ENCODE peak calls at places on chromosome 20, in nine cellular contexts. C is suprapubic skin; W is astrocyte of the cerebellum; O is OCI-LY7; F is fibroblast of villous mesenchyme; I is AG04450; T is iPS DF 6.9; M is NB4; S is CD8-positive, alpha-beta memory T cell. Y is an unnamed sample.

GRCh38 chr20:49887251-49887827 is 28.0 kb downstream of the SPATA2 start:
- DNase-seq in C (no peak), W (no peak), O (no peak), F (no peak), I (no peak), T (no peak), M (no peak), S (no peak), Y (no peak)

GRCh38 chr20:23234311-23235078 is 116.1 kb upstream of the NXT1 start:
- DNase-seq in C (peak), W (no peak), O (no peak), F (peak), I (no peak), T (no peak), M (no peak), S (no peak), Y (peak)

GRCh38 chr20:5065489-5066383 is 54.0 kb downstream of the PCNA start:
- DNase-seq in C (peak), W (peak), O (no peak), F (peak), I (peak), T (no peak), M (peak), S (no peak), Y (peak)

GRCh38 chr20:60516442-60516841 is 558.2 kb downstream of the CDH26 start:
- DNase-seq in C (no peak), W (no peak), O (no peak), F (no peak), I (no peak), T (no peak), M (no peak), S (no peak), Y (no peak)

GRCh38 chr20:32189691-32190607 is 17.6 kb downstream of the PLAGL2 start:
- DNase-seq in C (peak), W (no peak), O (no peak), F (no peak), I (no peak), T (no peak), M (no peak), S (peak), Y (no peak)

GRCh38 chr20:19996970-19997369 is 20.2 kb upstream of the NAA20 start:
- DNase-seq in C (no peak), W (peak), O (no peak), F (no peak), I (no peak), T (no peak), M (no peak), S (no peak), Y (no peak)

GRCh38 chr20:40897177-40897700 is 131.4 kb upstream of the TOP1 start:
- DNase-seq in C (no peak), W (peak), O (no peak), F (peak), I (peak), T (no peak), M (no peak), S (no peak), Y (peak)

GRCh38 chr20:14507711-14508110 is 170.3 kb upstream of the FLRT3 start:
- DNase-seq in C (no peak), W (no peak), O (no peak), F (peak), I (no peak), T (no peak), M (no peak), S (no peak), Y (no peak)

GRCh38 chr20:4602297-4602631 is 119.4 kb upstream of the PRND start:
- DNase-seq in C (no peak), W (no peak), O (no peak), F (peak), I (no peak), T (no peak), M (no peak), S (no peak), Y (no peak)

GRCh38 chr20:5703542-5704215 is 46.5 kb upstream of the SHLD1 start:
- DNase-seq in C (no peak), W (no peak), O (peak), F (no peak), I (no peak), T (no peak), M (no peak), S (no peak), Y (no peak)

GRCh38 chr20:51178153-51178552 is 155.2 kb upstream of the KCNG1 start:
- DNase-seq in C (no peak), W (no peak), O (no peak), F (no peak), I (no peak), T (no peak), M (no peak), S (no peak), Y (no peak)

GRCh38 chr20:35091808-35092523 is 641 bp downstream of the TRPC4AP start:
- DNase-seq in C (no peak), W (no peak), O (peak), F (peak), I (no peak), T (no peak), M (peak), S (no peak), Y (no peak)

GRCh38 chr20:36132802-36133211 is 21.7 kb upstream of the EPB41L1 start:
- DNase-seq in C (no peak), W (no peak), O (peak), F (no peak), I (no peak), T (no peak), M (no peak), S (no peak), Y (no peak)

GRCh38 chr20:44908987-44909871 is 631 bp upstream of the PABPC1L start:
- DNase-seq in C (no peak), W (no peak), O (no peak), F (no peak), I (no peak), T (no peak), M (peak), S (no peak), Y (no peak)

GRCh38 chr20:44909872-44910689 is at the start of gene PABPC1L:
- DNase-seq in C (no peak), W (no peak), O (peak), F (peak), I (no peak), T (peak), M (peak), S (peak), Y (peak)

GRCh38 chr20:44912189-44912588 is 2.3 kb downstream of the PABPC1L start:
- DNase-seq in C (no peak), W (no peak), O (no peak), F (no peak), I (no peak), T (no peak), M (no peak), S (no peak), Y (no peak)

GRCh38 chr20:44910690-44911262 is 916 bp downstream of the PABPC1L start:
- DNase-seq in C (no peak), W (no peak), O (peak), F (no peak), I (no peak), T (no peak), M (peak), S (no peak), Y (no peak)

DNA sequence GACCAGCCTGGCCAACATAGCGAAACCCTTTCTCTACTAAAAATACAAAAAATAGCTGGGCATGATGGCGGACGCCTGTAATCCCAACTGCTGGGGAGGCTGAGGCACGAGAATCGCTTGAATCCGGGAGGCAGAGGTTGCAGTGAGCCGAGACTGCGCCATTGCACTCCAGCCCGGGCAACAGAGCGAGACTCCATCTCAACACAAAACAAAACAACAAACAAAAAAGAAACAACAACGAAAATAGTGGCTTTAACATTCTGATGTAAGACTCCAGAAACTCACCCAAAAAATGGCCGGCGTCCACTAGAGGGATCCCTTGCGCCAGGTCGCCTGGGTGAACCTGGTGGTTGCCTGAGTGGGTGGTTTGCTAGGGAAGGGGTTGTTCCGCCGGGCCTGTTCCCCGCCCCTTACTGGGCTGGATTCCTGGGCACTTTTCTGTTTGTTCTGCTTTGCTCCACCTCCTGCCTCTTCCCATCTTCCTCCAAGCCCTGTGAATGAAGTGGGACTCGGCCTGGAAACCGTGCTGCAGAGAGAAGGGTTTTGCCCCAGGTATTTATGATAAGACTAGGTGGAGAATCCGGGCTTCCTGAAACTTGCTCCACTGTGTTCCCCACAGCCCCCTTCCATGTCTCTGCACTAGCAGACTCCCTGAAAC is 1.5 kb downstream of the PABPC1L start:
- DNase-seq in C (no peak), W (peak), O (peak), F (peak), I (no peak), T (peak), M (peak), S (peak), Y (no peak)
- H3K4me3 ChIP-seq in C (no peak), W (no peak), O (peak), F (peak), I (no peak), T (no peak), M (no peak), S (no peak), Y (no peak)

GRCh38 chr20:63855363-63856110 is 5.8 kb upstream of the ABHD16B start:
- DNase-seq in C (no peak), W (no peak), O (no peak), F (no peak), I (no peak), T (no peak), M (no peak), S (no peak), Y (no peak)
- H3K4me3 ChIP-seq in C (peak), W (peak), O (no peak), F (no peak), I (no peak), T (no peak), M (no peak), S (no peak), Y (peak)

GRCh38 chr20:53227523-53227922 is 255.4 kb downstream of the TSHZ2 start:
- DNase-seq in C (no peak), W (no peak), O (no peak), F (peak), I (no peak), T (no peak), M (no peak), S (no peak), Y (no peak)

GRCh38 chr20:53220482-53221307 is 248.5 kb downstream of the TSHZ2 start:
- DNase-seq in C (no peak), W (no peak), O (no peak), F (no peak), I (no peak), T (no peak), M (no peak), S (no peak), Y (no peak)

GRCh38 chr20:53226788-53227187 is 254.6 kb downstream of the TSHZ2 start:
- DNase-seq in C (no peak), W (no peak), O (peak), F (no peak), I (no peak), T (no peak), M (no peak), S (no peak), Y (no peak)

GRCh38 chr20:53224851-53225250 is 252.7 kb downstream of the TSHZ2 start:
- DNase-seq in C (no peak), W (no peak), O (no peak), F (peak), I (no peak), T (no peak), M (no peak), S (no peak), Y (peak)

DNA sequence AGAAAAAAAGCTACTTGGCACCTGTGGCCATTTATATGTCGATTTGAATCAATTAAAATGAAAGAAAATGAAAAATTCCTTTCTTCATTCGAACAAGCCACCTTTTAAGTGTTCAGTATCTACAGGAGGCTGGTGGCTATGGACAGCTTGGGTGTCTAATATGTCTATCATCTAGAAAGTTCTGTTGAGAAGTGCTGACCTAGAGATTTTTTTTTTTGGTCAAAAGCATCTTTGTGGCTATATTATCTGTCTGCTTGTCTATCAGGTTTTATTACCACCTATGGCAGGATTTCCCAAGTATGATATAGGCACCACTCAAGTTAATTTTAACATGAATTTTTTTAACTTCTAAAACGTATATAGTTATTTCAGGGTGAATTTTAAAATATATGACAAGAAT is 250.8 kb downstream of the TSHZ2 start:
- DNase-seq in C (no peak), W (no peak), O (no peak), F (no peak), I (no peak), T (no peak), M (no peak), S (no peak), Y (no peak)
- H3K4me3 ChIP-seq in C (no peak), W (no peak), O (no peak), F (no peak), I (no peak), T (no peak), M (no peak), S (no peak), Y (no peak)

DNA sequence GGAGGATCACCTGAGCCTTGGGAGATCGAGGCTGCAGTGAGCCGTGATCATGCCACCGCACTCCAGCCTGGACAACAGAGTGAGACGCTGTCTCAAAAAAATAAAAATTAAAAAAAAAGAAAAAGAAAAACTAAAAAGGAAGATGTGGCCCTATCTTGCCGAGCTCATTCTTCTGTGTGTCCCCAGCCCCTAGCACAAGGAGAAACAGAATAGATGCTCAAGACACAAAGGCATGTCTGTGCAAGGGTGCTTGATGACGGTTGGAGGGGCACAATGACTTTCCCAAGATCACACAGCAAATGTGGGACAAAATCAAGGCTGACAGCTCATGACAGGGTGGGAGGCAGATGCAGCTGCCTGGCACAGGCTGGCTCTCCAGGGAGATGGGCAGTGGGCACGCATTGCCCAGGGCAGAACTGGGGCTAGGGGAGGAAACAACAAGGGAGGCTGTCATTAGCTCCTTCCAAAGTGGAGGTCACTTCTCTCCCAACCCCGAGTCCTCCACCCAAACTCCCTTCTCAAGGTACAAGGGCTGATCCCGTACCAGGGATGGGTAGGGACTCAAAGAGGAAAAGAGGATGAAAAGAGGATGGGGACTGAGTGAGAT is 775 bp upstream of the NRSN2 start:
- DNase-seq in C (no peak), W (no peak), O (no peak), F (no peak), I (no peak), T (no peak), M (no peak), S (no peak), Y (no peak)
- H3K4me3 ChIP-seq in C (peak), W (peak), O (no peak), F (peak), I (peak), T (peak), M (peak), S (no peak), Y (peak)

DNA sequence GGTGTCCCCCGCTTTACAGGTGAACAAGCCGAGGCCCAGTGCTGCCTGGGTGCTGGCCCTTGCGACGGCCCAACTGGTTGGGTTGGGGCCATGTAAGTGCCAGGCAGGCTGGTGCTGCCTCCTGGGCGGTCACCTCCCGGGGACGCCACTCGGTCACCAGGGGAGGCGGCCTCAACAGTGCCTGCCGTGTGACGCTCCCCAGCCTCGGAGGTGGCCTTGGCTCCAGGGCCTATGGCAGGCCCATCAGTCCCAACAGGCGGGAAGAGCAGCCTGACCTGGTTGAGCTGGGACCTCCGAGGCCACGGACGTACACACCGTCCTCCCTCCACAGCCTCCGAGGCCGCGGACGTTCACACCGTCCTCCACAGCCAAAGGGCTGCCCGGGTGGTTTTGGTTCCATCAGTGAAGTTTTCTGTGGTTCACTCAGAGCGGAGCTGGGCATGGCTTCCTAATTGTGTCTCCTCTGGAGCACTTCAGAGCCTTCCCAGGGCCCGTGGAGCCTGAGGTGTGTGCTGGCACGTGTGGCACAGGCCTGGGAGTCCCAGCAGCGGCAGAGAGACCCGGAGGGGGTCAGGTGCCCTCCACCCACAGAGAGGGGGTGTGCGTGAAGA is 19.3 kb upstream of the SLCO4A1 start:
- DNase-seq in C (no peak), W (no peak), O (no peak), F (no peak), I (no peak), T (no peak), M (no peak), S (no peak), Y (no peak)
- H3K4me3 ChIP-seq in C (peak), W (no peak), O (peak), F (no peak), I (no peak), T (no peak), M (no peak), S (peak), Y (no peak)

GRCh38 chr20:21713470-21713869 is 8.0 kb downstream of the PAX1 start:
- DNase-seq in C (no peak), W (no peak), O (no peak), F (no peak), I (no peak), T (no peak), M (no peak), S (no peak), Y (no peak)
- H3K4me3 ChIP-seq in C (no peak), W (no peak), O (no peak), F (no peak), I (no peak), T (no peak), M (no peak), S (no peak), Y (no peak)

DNA sequence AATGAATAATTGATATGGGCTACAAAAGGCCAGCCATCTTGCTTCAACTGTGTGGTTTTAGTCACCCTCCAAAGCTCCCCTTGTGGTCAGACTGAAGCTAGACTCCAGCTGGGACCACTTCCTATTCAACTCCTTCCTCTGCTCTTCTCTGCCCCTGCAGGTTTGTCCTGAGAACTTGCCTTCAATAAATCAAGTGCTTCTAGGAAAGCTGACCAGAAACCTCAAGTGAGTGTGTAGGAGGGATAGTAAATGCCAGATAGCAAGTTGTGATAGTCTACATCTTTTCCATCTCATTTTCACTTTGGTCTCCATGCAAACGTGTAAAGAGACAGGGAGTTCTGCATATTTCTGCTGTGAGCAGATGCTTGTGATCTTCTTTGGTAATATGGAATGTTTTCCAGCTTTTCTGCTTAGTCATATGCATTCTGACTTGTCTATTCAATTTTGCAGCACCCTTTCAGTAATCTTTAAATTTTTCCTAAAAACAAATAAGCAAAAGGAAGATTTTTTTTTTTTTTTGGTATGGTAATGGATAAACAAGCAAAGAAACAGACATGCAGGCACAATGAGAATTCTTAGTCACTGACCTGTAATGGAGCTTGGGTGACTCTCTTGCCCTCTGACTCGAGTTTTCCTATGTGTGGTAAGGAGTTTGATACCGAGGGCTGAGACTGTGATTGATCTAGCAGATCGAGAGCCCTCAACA is 201.3 kb upstream of the BTBD3 start:
- DNase-seq in C (no peak), W (peak), O (peak), F (peak), I (peak), T (peak), M (peak), S (no peak), Y (peak)
- H3K4me3 ChIP-seq in C (no peak), W (no peak), O (no peak), F (no peak), I (no peak), T (no peak), M (no peak), S (no peak), Y (no peak)